ENCODE peak calls at places on chromosomes 2 and 18, in four cellular contexts. J is KG1; I is activated CD4-positive, CD25-positive, alpha-beta regulatory T cell; H is anterior cingulate cortex. P is an unnamed sample.

GRCh38 chr18:79600141-79600540 is 79.5 kb upstream of the CTDP1 start:
- DNase-seq in J (no peak), H (no peak), I (no peak), P (no peak)

GRCh38 chr2:240873098-240873788 is 4.6 kb downstream of the AGXT start:
- DNase-seq in I (no peak), H (no peak), J (no peak), P (no peak)

GRCh38 chr2:96136123-96136720 is 2.1 kb downstream of the ASTL start:
- DNase-seq in H (no peak), I (no peak), J (no peak), P (no peak)

GRCh38 chr2:54482725-54483124 is 26.6 kb downstream of the SPTBN1 start:
- DNase-seq in H (no peak), I (no peak), J (no peak), P (no peak)

GRCh38 chr2:85935746-85936208 is 47.0 kb upstream of the ST3GAL5 start:
- DNase-seq in I (no peak), H (no peak), J (no peak), P (no peak)

GRCh38 chr2:168790226-168790902 is 12.1 kb upstream of the NOSTRIN start:
- DNase-seq in I (no peak), J (no peak), H (no peak), P (no peak)

GRCh38 chr2:231008131-231008530 is 12.2 kb downstream of the SPATA3 start:
- DNase-seq in H (no peak), J (no peak), I (no peak), P (no peak)

GRCh38 chr18:31206787-31207381 is 44.2 kb upstream of the DSC1 start:
- DNase-seq in J (no peak), H (no peak), I (no peak), P (peak; percentile 98)

GRCh38 chr2:202817771-202818170 is 53.8 kb downstream of the ICA1L start:
- DNase-seq in H (no peak), I (no peak), J (no peak), P (no peak)

GRCh38 chr2:143246815-143247744 is 117.9 kb downstream of the ARHGAP15 start:
- DNase-seq in J (no peak), I (no peak), H (no peak), P (no peak)

GRCh38 chr2:100865819-100866462 is 46.0 kb downstream of the NPAS2 start:
- DNase-seq in J (no peak), I (no peak), H (no peak), P (peak; percentile 22)

GRCh38 chr2:233638836-233639235 is 2.6 kb downstream of the UGT1A10 start:
- DNase-seq in J (no peak), I (no peak), H (no peak), P (no peak)

GRCh38 chr2:157672129-157672528 is 43.5 kb upstream of the ACVR1C start:
- DNase-seq in J (no peak), H (no peak), I (no peak), P (no peak)

GRCh38 chr18:23357992-23358594 is 95.0 kb upstream of the RIOK3 start:
- DNase-seq in J (no peak), H (peak; percentile 27), I (no peak), P (peak; percentile 21)

GRCh38 chr18:63224574-63224973 is 95.0 kb downstream of the BCL2 start:
- DNase-seq in H (no peak), I (no peak), J (no peak), P (peak; percentile 37)

GRCh38 chr2:18611184-18611583 is 21.8 kb upstream of the NT5C1B start:
- DNase-seq in J (no peak), I (no peak), H (no peak), P (no peak)

GRCh38 chr2:237865623-237866041 is 6.2 kb downstream of the RAMP1 start:
- DNase-seq in J (peak; percentile 10), H (no peak), I (no peak), P (no peak)

GRCh38 chr2:199629301-199629700 is 171.6 kb upstream of the SATB2 start:
- DNase-seq in J (no peak), H (no peak), I (no peak), P (no peak)

GRCh38 chr18:5975111-5975622 is 79.8 kb upstream of the TMEM200C start:
- DNase-seq in H (no peak), I (no peak), J (no peak), P (peak; percentile 95)

GRCh38 chr18:58041633-58042032 is 2.4 kb upstream of the NEDD4L start:
- DNase-seq in J (no peak), I (no peak), H (no peak), P (peak; percentile 79)

GRCh38 chr2:226063704-226064390 is 664.3 kb downstream of the NYAP2 start:
- DNase-seq in J (no peak), I (no peak), H (no peak), P (no peak)

GRCh38 chr2:75853441-75853840 is 142.7 kb upstream of the GCFC2 start:
- DNase-seq in H (no peak), I (no peak), J (no peak), P (no peak)

GRCh38 chr2:109720379-109721116 is 73.6 kb upstream of the RGPD5 start:
- DNase-seq in J (no peak), I (no peak), H (no peak), P (no peak)

GRCh38 chr2:8172661-8173060 is 509.2 kb upstream of the ID2 start:
- DNase-seq in J (no peak), I (no peak), H (no peak), P (no peak)

GRCh38 chr2:149568138-149568537 is 19.4 kb downstream of the MMADHC start:
- DNase-seq in J (no peak), I (no peak), H (no peak), P (no peak)

GRCh38 chr2:12539306-12539705 is 177.4 kb upstream of the TRIB2 start:
- DNase-seq in I (no peak), H (no peak), J (no peak), P (no peak)

GRCh38 chr2:240170354-240170735 is 29.9 kb upstream of the OTOS start:
- DNase-seq in H (no peak), J (no peak), I (no peak), P (no peak)

GRCh38 chr2:130376433-130377293 is 20.8 kb downstream of the PTPN18 start:
- DNase-seq in H (no peak), I (no peak), J (no peak), P (peak; percentile 75)

GRCh38 chr2:24702800-24703199 is 90.4 kb downstream of the PTRHD1 start:
- DNase-seq in I (no peak), H (no peak), J (no peak), P (no peak)

GRCh38 chr2:160294339-160294803 is 94.3 kb upstream of the ITGB6 start:
- DNase-seq in H (no peak), J (no peak), I (no peak), P (peak; percentile 77)